ENCODE peak calls at places on chromosomes 2 and 18, in six cellular contexts. H is neural progenitor cell, T is SK-N-SH, E is GM23248, V is MM.1S, J is OCI-LY7. S is an unnamed sample.

GRCh38 chr2:27021253-27021801 is 11.4 kb upstream of the TMEM214 start:
- DNase-seq in J (no peak), V (no peak), E (peak; percentile 42), H (no peak), T (no peak), S (peak; percentile 72)

GRCh38 chr2:17226941-17227340 is 291.3 kb downstream of the RAD51AP2 start:
- DNase-seq in V (no peak), H (no peak), J (no peak), E (no peak), T (no peak), S (no peak)

GRCh38 chr2:211568439-211568838 is 970.2 kb downstream of the ERBB4 start:
- DNase-seq in T (no peak), V (no peak), J (no peak), H (no peak), E (no peak), S (no peak)

GRCh38 chr2:174957049-174957448 is 48.1 kb downstream of the CHN1 start:
- DNase-seq in V (no peak), T (no peak), E (no peak), H (no peak), J (no peak), S (peak; percentile 47)

GRCh38 chr2:45083175-45083574 is 73.9 kb upstream of the SIX2 start:
- DNase-seq in J (peak; percentile 53), E (peak; percentile 9), T (no peak), H (no peak), V (no peak), S (no peak)

GRCh38 chr18:30446605-30447004 is 595.9 kb downstream of the DSC3 start:
- DNase-seq in V (no peak), J (no peak), E (no peak), T (no peak), H (peak; percentile 7), S (no peak)

GRCh38 chr2:69073928-69074575 is 61.1 kb downstream of the ANTXR1 start:
- DNase-seq in T (no peak), V (no peak), E (no peak), J (no peak), H (no peak), S (no peak)

GRCh38 chr2:74893332-74893731 is 59.4 kb downstream of the HK2 start:
- DNase-seq in H (no peak), V (no peak), T (no peak), E (peak; percentile 87), J (no peak), S (peak; percentile 81)

GRCh38 chr2:13597176-13597575 is 880.4 kb downstream of the TRIB2 start:
- DNase-seq in E (peak; percentile 32), J (no peak), V (no peak), T (no peak), H (no peak), S (no peak)

GRCh38 chr18:39173022-39173421 is 1607.4 kb upstream of the CELF4 start:
- DNase-seq in V (no peak), T (no peak), J (no peak), H (no peak), E (no peak), S (no peak)

GRCh38 chr2:172434821-172435607 is 7.6 kb downstream of the ITGA6 start:
- DNase-seq in V (peak; percentile 19), H (peak; percentile 36), J (peak; percentile 3), T (no peak), E (no peak), S (no peak)

GRCh38 chr2:104919127-104919526 is 65.2 kb downstream of the POU3F3 start:
- DNase-seq in J (no peak), V (no peak), H (no peak), T (no peak), E (peak; percentile 3), S (no peak)

GRCh38 chr2:44938287-44939073 is 3.0 kb upstream of the SIX3 start:
- DNase-seq in J (no peak), T (peak; percentile 70), H (peak; percentile 85), V (no peak), E (peak; percentile 43), S (peak; percentile 88)

GRCh38 chr2:191927319-191927867 is 80.5 kb upstream of the CAVIN2 start:
- DNase-seq in T (no peak), H (peak; percentile 27), E (peak; percentile 82), V (no peak), J (no peak), S (peak; percentile 85)

GRCh38 chr2:2007551-2008501 is 263.5 kb upstream of the PXDN start:
- DNase-seq in J (no peak), H (no peak), E (no peak), V (no peak), T (no peak), S (no peak)

GRCh38 chr2:171514908-171515582 is 7.2 kb upstream of the CYBRD1 start:
- DNase-seq in V (no peak), H (no peak), J (no peak), T (no peak), E (no peak), S (no peak)

GRCh38 chr2:120984046-120984445 is 248.4 kb downstream of the GLI2 start:
- DNase-seq in V (no peak), E (no peak), H (no peak), J (no peak), T (no peak), S (peak; percentile 72)

GRCh38 chr2:21642647-21643046 is 518.9 kb downstream of the TDRD15 start:
- DNase-seq in V (no peak), T (no peak), E (no peak), H (no peak), J (no peak), S (no peak)

GRCh38 chr2:129885735-129886134 is 93.7 kb upstream of the RAB6C start:
- DNase-seq in H (peak; percentile 39), T (peak; percentile 62), J (peak; percentile 19), V (no peak), E (no peak), S (no peak)

GRCh38 chr2:20217041-20217970 is 7.6 kb downstream of the SDC1 start:
- DNase-seq in H (no peak), T (no peak), J (no peak), V (no peak), E (peak; percentile 27), S (peak; percentile 89)

GRCh38 chr2:182504903-182505302 is 78.1 kb upstream of the PDE1A start:
- DNase-seq in E (peak; percentile 88), H (no peak), J (no peak), T (no peak), V (no peak), S (peak; percentile 45)

GRCh38 chr2:43131051-43131889 is 95.1 kb downstream of the ZFP36L2 start:
- DNase-seq in H (peak; percentile 41), V (peak; percentile 95), T (peak; percentile 73), E (peak; percentile 97), J (peak; percentile 93), S (peak; percentile 100)

GRCh38 chr18:68104036-68104435 is 587.5 kb upstream of the DSEL start:
- DNase-seq in E (no peak), J (no peak), H (no peak), T (no peak), V (no peak), S (peak; percentile 63)

GRCh38 chr2:65277118-65277517 is 49.5 kb downstream of the ACTR2 start:
- DNase-seq in T (no peak), E (no peak), H (peak; percentile 87), J (no peak), V (no peak), S (no peak)
- H3K36me3 ChIP-seq in T (peaks cover 23% of the 10 kb centered on the region), E (peaks cover 24% of the 10 kb centered on the region), H (no peaks in the 10 kb centered on the region), J (peaks cover 26% of the 10 kb centered on the region), V (no peaks in the 10 kb centered on the region), S (peaks cover 10% of the 10 kb centered on the region)

GRCh38 chr2:165633431-165633830 is 160.6 kb downstream of the GALNT3 start:
- DNase-seq in E (no peak), T (no peak), J (no peak), V (no peak), H (peak; percentile 94), S (no peak)

GRCh38 chr2:165635532-165635931 is 158.5 kb downstream of the GALNT3 start:
- DNase-seq in E (no peak), H (no peak), J (no peak), T (no peak), V (no peak), S (no peak)

GRCh38 chr2:165634282-165634681 is 159.8 kb downstream of the GALNT3 start:
- DNase-seq in J (no peak), H (no peak), T (no peak), V (no peak), E (no peak), S (no peak)

GRCh38 chr2:165636959-165637358 is 157.1 kb downstream of the GALNT3 start:
- DNase-seq in V (no peak), J (no peak), H (no peak), T (no peak), E (no peak), S (no peak)

DNA sequence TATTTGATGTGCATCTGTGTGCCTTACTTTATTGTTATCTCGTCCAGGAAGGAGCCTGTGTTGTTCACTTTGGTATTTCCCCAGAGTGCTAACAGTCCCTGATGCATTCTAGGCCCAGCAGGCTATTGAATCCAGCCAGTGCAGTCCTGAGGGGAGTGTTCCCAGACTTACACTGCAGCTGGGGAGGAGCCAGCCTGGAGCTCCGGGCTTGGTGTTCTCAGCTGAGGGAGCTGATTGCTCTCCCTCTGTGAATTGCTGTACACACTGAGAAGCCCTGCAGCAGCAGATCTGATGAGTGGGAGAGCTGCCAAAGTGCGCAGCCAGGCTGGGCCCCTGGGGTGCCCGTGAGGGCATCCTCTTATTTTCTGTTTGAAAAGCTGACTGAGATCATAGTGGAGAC is 159.2 kb downstream of the GALNT3 start:
- DNase-seq in E (peak; percentile 3), H (peak; percentile 84), T (peak; percentile 65), V (no peak), J (no peak), S (no peak)
- H2AFZ ChIP-seq in E (no peak overlapping the region), H (no peak overlapping the region), T (peak overlapping the region; percentile 38), V (no peak overlapping the region), J (no peak overlapping the region), S (no peak overlapping the region)

GRCh38 chr2:113922335-113922734 is 32.4 kb downstream of the ACTR3 start:
- DNase-seq in J (no peak), V (no peak), E (no peak), T (no peak), H (no peak), S (no peak)

GRCh38 chr2:113930448-113930847 is 40.6 kb downstream of the ACTR3 start:
- DNase-seq in J (no peak), H (no peak), T (no peak), V (no peak), E (peak; percentile 36), S (peak; percentile 1)

GRCh38 chr2:113922784-113923183 is 32.9 kb downstream of the ACTR3 start:
- DNase-seq in E (no peak), J (no peak), H (no peak), T (no peak), V (no peak), S (no peak)

GRCh38 chr2:113925884-113926283 is 36.0 kb downstream of the ACTR3 start:
- DNase-seq in H (no peak), T (no peak), E (no peak), V (no peak), J (no peak), S (no peak)

GRCh38 chr2:113926314-113926713 is 36.4 kb downstream of the ACTR3 start:
- DNase-seq in J (no peak), E (no peak), T (no peak), H (no peak), V (no peak), S (no peak)
- H3K36me3 ChIP-seq in J (peaks cover 91% of the 10 kb centered on the region), E (peaks cover 53% of the 10 kb centered on the region), T (peaks cover 76% of the 10 kb centered on the region), H (no peaks in the 10 kb centered on the region), V (peaks cover 15% of the 10 kb centered on the region), S (peaks cover 74% of the 10 kb centered on the region)

DNA sequence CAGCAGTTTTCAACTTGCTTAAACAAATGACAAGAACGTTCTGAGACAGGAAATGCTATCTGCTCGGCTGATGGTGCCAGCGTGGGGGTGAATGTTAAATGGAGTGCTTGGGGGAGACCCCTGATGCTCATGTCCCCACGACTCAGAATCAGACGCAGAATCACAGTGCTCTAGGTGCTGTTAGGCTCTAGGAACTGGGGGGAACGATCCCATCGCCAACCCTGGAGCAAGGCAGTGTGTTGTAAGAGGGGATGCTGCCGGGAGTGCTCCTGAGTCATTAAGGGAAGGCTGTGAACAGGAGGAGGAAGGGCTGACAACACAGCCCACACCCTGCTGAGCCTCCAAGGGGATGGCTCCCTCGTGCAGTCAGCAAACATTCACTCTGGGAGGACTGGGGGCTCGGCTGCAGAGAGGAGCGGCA is 34.0 kb upstream of the KCNF1 start:
- DNase-seq in H (no peak), V (no peak), E (peak; percentile 63), T (no peak), J (no peak), S (no peak)
- H2AFZ ChIP-seq in H (no peak overlapping the region), V (no peak overlapping the region), E (peak overlapping the region; percentile 60), T (no peak overlapping the region), J (no peak overlapping the region), S (no peak overlapping the region)